ENCODE peak calls at places on chromosomes 7 and 10, in nine cellular contexts. C is upper lobe of right lung, L is hypothalamus, A is NCI-H1694, V is left cardiac atrium, E is fibroblast of lung, P is astrocyte of the spinal cord, R is T-cell, U is adrenal gland. T is an unnamed sample.

GRCh38 chr7:27782849-27783248 is 42.9 kb downstream of the TAX1BP1 start:
- DNase-seq in C (no peak), L (no peak), A (no peak), V (no peak), E (peak), P (no peak), R (no peak), U (no peak), T (no peak)

GRCh38 chr10:48251525-48252353 is 22.8 kb downstream of the FRMPD2 start:
- DNase-seq in C (no peak), L (no peak), A (no peak), V (no peak), E (no peak), P (no peak), R (no peak), U (no peak), T (no peak)

GRCh38 chr10:42941245-42941644 is 135.6 kb upstream of the RET start:
- DNase-seq in C (peak), L (no peak), A (no peak), V (no peak), E (no peak), P (no peak), R (no peak), U (no peak), T (no peak)

GRCh38 chr10:98299341-98299740 is 31.3 kb upstream of the LOXL4 start:
- DNase-seq in C (no peak), L (no peak), A (no peak), V (no peak), E (no peak), P (no peak), R (no peak), U (no peak), T (no peak)

GRCh38 chr7:1169409-1170368 is 9.7 kb upstream of the ZFAND2A start:
- DNase-seq in C (peak), L (peak), A (no peak), V (peak), E (peak), P (peak), R (peak), U (peak), T (peak)

GRCh38 chr7:114922652-114923402 is 933 bp downstream of the MDFIC start:
- DNase-seq in C (peak), L (no peak), A (no peak), V (peak), E (peak), P (peak), R (peak), U (peak), T (peak)

GRCh38 chr10:75089634-75090033 is 21.8 kb upstream of the SAMD8 start:
- DNase-seq in C (no peak), L (no peak), A (no peak), V (no peak), E (no peak), P (no peak), R (no peak), U (no peak), T (no peak)

GRCh38 chr10:35492387-35493195 is 112.5 kb upstream of the GJD4 start:
- DNase-seq in C (no peak), L (no peak), A (no peak), V (no peak), E (no peak), P (no peak), R (no peak), U (no peak), T (no peak)

GRCh38 chr7:101330011-101330484 is 8.4 kb upstream of the IFT22 start:
- DNase-seq in C (no peak), L (no peak), A (no peak), V (peak), E (no peak), P (no peak), R (no peak), U (no peak), T (peak)

GRCh38 chr7:35565927-35566326 is 129.0 kb downstream of the HERPUD2 start:
- DNase-seq in C (no peak), L (no peak), A (no peak), V (no peak), E (peak), P (peak), R (no peak), U (no peak), T (no peak)

GRCh38 chr7:128304212-128304611 is 39.5 kb downstream of the RBM28 start:
- DNase-seq in C (no peak), L (no peak), A (peak), V (no peak), E (no peak), P (no peak), R (no peak), U (no peak), T (no peak)

GRCh38 chr10:29130190-29130673 is 158.6 kb upstream of the LYZL1 start:
- DNase-seq in C (no peak), L (no peak), A (no peak), V (no peak), E (peak), P (peak), R (no peak), U (no peak), T (no peak)

GRCh38 chr10:119772347-119772746 is 46.5 kb downstream of the INPP5F start:
- DNase-seq in C (no peak), L (no peak), A (no peak), V (no peak), E (no peak), P (no peak), R (no peak), U (no peak), T (no peak)

GRCh38 chr7:25553005-25553404 is 324.7 kb upstream of the NPVF start:
- DNase-seq in C (no peak), L (no peak), A (no peak), V (no peak), E (no peak), P (no peak), R (no peak), U (no peak), T (no peak)

GRCh38 chr7:54349259-54349658 is 192.9 kb upstream of the VSTM2A start:
- DNase-seq in C (no peak), L (no peak), A (no peak), V (no peak), E (peak), P (peak), R (no peak), U (no peak), T (no peak)

GRCh38 chr7:33452805-33453502 is 323.6 kb downstream of the BBS9 start:
- DNase-seq in C (no peak), L (no peak), A (no peak), V (no peak), E (peak), P (peak), R (no peak), U (no peak), T (no peak)

GRCh38 chr10:26480909-26481703 is 43.0 kb downstream of the APBB1IP start:
- DNase-seq in C (no peak), L (no peak), A (no peak), V (no peak), E (no peak), P (no peak), R (no peak), U (no peak), T (no peak)

GRCh38 chr10:71126432-71126831 is 85.9 kb upstream of the UNC5B start:
- DNase-seq in C (no peak), L (no peak), A (no peak), V (no peak), E (no peak), P (no peak), R (no peak), U (no peak), T (no peak)

GRCh38 chr10:86182150-86182549 is 184.4 kb downstream of the GRID1 start:
- DNase-seq in C (peak), L (peak), A (no peak), V (no peak), E (no peak), P (no peak), R (no peak), U (no peak), T (no peak)

GRCh38 chr7:151511946-151512345 is 7.7 kb downstream of the RHEB start:
- DNase-seq in C (no peak), L (no peak), A (no peak), V (no peak), E (no peak), P (no peak), R (no peak), U (no peak), T (no peak)

T was measured in right cardiac atrium.